ENCODE peak calls at places on chromosomes 4 and X, in seven cellular contexts. C is keratinocyte, Q is GM23248, S is ovary, Z is tibial nerve, G is cardiac muscle cell, T is tibial artery. P is an unnamed sample.

GRCh38 chr4:171430495-171430894 is 382.7 kb upstream of the GALNTL6 start:
- DNase-seq in G (no peak), Q (no peak), Z (no peak), C (no peak), T (no peak), S (no peak), P (no peak)

GRCh38 chr4:182825786-182826185 is 91.4 kb downstream of the DCTD start:
- DNase-seq in C (no peak), Q (no peak), G (no peak), T (no peak), Z (no peak), S (no peak), P (no peak)

GRCh38 chrX:136488706-136489105 is 959 bp downstream of the BRS3 start:
- DNase-seq in G (no peak), Z (no peak), T (no peak), Q (no peak), C (no peak), S (no peak), P (no peak)

GRCh38 chr4:153553820-153554173 is 87.6 kb downstream of the TMEM131L start:
- DNase-seq in Z (no peak), C (no peak), Q (peak; percentile 50), G (no peak), S (no peak), T (no peak), P (no peak)

GRCh38 chr4:2292679-2293108 is 30.8 kb upstream of the MXD4 start:
- DNase-seq in T (no peak), Z (no peak), S (no peak), C (no peak), Q (peak; percentile 65), G (no peak), P (no peak)

GRCh38 chr4:123158576-123158975 is 236.2 kb upstream of the NUDT6 start:
- DNase-seq in Q (no peak), S (no peak), T (no peak), C (no peak), G (no peak), Z (no peak), P (no peak)

GRCh38 chr4:53196872-53197759 is 168.7 kb downstream of the SCFD2 start:
- DNase-seq in T (no peak), C (peak; percentile 57), Q (peak; percentile 80), S (no peak), G (peak; percentile 79), Z (peak; percentile 9), P (no peak)

GRCh38 chrX:86806786-86807185 is 658.5 kb downstream of the DACH2 start:
- DNase-seq in S (no peak), Q (peak; percentile 0), T (no peak), G (peak; percentile 52), C (no peak), Z (no peak), P (no peak)

GRCh38 chr4:169689681-169690080 is 68.1 kb downstream of the HPF1 start:
- DNase-seq in C (no peak), Q (no peak), G (no peak), T (no peak), S (no peak), Z (no peak), P (no peak)

GRCh38 chr4:130534651-130535050 is 1438.7 kb downstream of the C4orf33 start:
- DNase-seq in G (no peak), C (no peak), Z (no peak), S (no peak), T (no peak), Q (no peak), P (no peak)

GRCh38 chr4:100069207-100069606 is 119.1 kb upstream of the H2AZ1 start:
- DNase-seq in S (no peak), Z (no peak), G (no peak), C (no peak), T (no peak), Q (no peak), P (no peak)

GRCh38 chrX:24963823-24964222 is 51.9 kb downstream of the ARX start:
- DNase-seq in Q (no peak), C (no peak), Z (peak; percentile 4), G (peak; percentile 10), T (no peak), S (no peak), P (no peak)

GRCh38 chrX:70049925-70050324 is at the start of gene AWAT2:
- DNase-seq in Z (no peak), C (no peak), Q (no peak), T (no peak), G (no peak), S (no peak), P (no peak)

GRCh38 chrX:3820170-3820569 is 106.7 kb upstream of the PRKX start:
- DNase-seq in G (no peak), Q (peak; percentile 78), Z (no peak), C (no peak), T (no peak), S (no peak), P (no peak)

GRCh38 chr4:172011196-172011595 is 198.0 kb downstream of the GALNTL6 start:
- DNase-seq in S (no peak), Z (no peak), T (no peak), C (no peak), G (no peak), Q (no peak), P (no peak)

GRCh38 chr4:33160126-33160525 is 2440.0 kb downstream of the PCDH7 start:
- DNase-seq in S (no peak), T (no peak), G (peak; percentile 50), Q (peak; percentile 79), C (no peak), Z (peak; percentile 7), P (no peak)

GRCh38 chr4:33837043-33837442 is 2407.3 kb downstream of the ARAP2 start:
- DNase-seq in C (no peak), Z (no peak), S (no peak), G (no peak), T (no peak), Q (peak; percentile 72), P (no peak)

GRCh38 chrX:67614006-67614405 is 70.2 kb downstream of the AR start:
- DNase-seq in T (no peak), C (no peak), Z (no peak), G (no peak), S (no peak), Q (no peak), P (no peak)

GRCh38 chrX:67612231-67612630 is 68.4 kb downstream of the AR start:
- DNase-seq in Q (peak; percentile 27), C (no peak), T (no peak), G (no peak), Z (no peak), S (no peak), P (no peak)

GRCh38 chrX:67614414-67614813 is 70.6 kb downstream of the AR start:
- DNase-seq in G (no peak), Q (peak; percentile 65), Z (no peak), T (no peak), S (no peak), C (no peak), P (no peak)

GRCh38 chrX:67610282-67610681 is 66.5 kb downstream of the AR start:
- DNase-seq in C (no peak), S (no peak), G (no peak), Z (no peak), Q (no peak), T (no peak), P (no peak)

DNA sequence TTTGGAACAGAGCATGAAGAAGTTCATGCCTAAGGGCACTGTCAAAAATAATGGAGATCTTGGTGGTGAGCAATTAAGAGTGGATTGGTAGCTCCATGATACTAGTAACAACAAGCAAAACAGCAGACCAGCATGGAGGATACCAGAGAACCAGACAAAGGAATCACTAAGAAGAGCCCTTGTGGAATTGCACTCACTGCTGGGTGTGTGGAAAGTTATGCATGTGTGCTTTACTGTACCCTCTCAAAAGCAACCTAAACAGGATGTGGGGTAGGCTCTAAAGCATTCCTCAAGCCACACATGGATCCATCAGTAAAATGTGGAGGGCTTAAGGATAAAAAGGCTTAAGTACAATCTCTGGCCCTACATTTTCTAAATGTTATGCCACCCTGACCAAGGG is 69.5 kb downstream of the AR start:
- DNase-seq in T (no peak), Q (no peak), C (no peak), G (no peak), Z (no peak), S (no peak), P (no peak)
- H3K27ac ChIP-seq in T (no peak overlapping the region), Q (peak overlapping the region; percentile 65), C (no peak overlapping the region), G (no peak overlapping the region), Z (no peak overlapping the region), S (no peak overlapping the region), P (no peak overlapping the region)

GRCh38 chr4:4226606-4227438 is at the start of gene OTOP1:
- DNase-seq in Q (no peak), Z (no peak), C (no peak), G (no peak), S (no peak), T (no peak), P (no peak)
- H3K4me3 ChIP-seq in Q (no peak within 1 kb of the TSS), Z (no peak within 1 kb of the TSS), C (no peak within 1 kb of the TSS), G (no peak within 1 kb of the TSS), S (no peak within 1 kb of the TSS), T (no peak within 1 kb of the TSS), P (no peak within 1 kb of the TSS)

GRCh38 chr4:173174184-173175156 is 5.9 kb downstream of the GALNT7 start:
- DNase-seq in Z (no peak), G (no peak), T (no peak), S (no peak), C (no peak), Q (no peak), P (no peak)

GRCh38 chr4:173176010-173176409 is 7.4 kb downstream of the GALNT7 start:
- DNase-seq in T (no peak), Z (no peak), S (no peak), C (no peak), G (no peak), Q (no peak), P (no peak)

GRCh38 chr4:173181769-173182374 is 13.3 kb downstream of the GALNT7 start:
- DNase-seq in Q (peak; percentile 80), S (no peak), G (no peak), Z (no peak), C (no peak), T (no peak), P (no peak)

GRCh38 chr4:173178144-173178543 is 9.5 kb downstream of the GALNT7 start:
- DNase-seq in Z (no peak), C (no peak), Q (no peak), G (no peak), T (no peak), S (no peak), P (no peak)

GRCh38 chr4:173177232-173177631 is 8.6 kb downstream of the GALNT7 start:
- DNase-seq in Q (no peak), T (no peak), G (no peak), C (no peak), Z (no peak), S (no peak), P (no peak)
- H3K27ac ChIP-seq in Q (no peak overlapping the region), T (no peak overlapping the region), G (no peak overlapping the region), C (no peak overlapping the region), Z (no peak overlapping the region), S (no peak overlapping the region), P (no peak overlapping the region)

DNA sequence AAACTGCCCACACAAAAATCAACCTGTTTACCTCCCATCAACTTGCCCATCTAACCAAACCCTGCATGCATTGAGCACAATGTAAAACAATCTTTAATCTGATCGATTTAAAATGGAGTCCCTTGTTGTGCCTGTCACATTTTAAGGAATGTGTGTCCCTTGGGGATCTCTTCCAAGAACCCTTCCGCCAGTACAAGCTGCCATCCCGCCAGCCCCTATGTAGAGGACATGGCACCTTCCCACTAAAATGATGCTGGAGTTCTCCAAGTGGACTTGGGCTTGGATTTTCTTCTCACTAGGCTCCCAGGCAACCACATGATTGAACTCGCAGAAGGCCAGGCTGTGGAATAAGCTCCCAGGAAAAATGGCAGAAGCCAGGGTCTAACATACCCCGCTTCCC is 45.8 kb upstream of the ENPP6 start:
- DNase-seq in S (no peak), Q (no peak), T (no peak), C (no peak), Z (no peak), G (no peak), P (no peak)
- H3K4me3 ChIP-seq in S (no peak overlapping the region), Q (no peak overlapping the region), T (no peak overlapping the region), C (no peak overlapping the region), Z (no peak overlapping the region), G (no peak overlapping the region), P (no peak overlapping the region)